ENCODE peak calls at places on chromosomes 12 and 14, in five cellular contexts. One of them, this sample, is unnamed.

GRCh38 chr12:124565071-124565491 is 2.3 kb downstream of the NCOR2 start:
- DNase-seq in GM03348: peak
- DNase-seq in coronary artery: no peak
- DNase-seq in colonic mucosa: no peak
- DNase-seq in neural crest cell: no peak
- DNase-seq in this sample: no peak

GRCh38 chr14:24721772-24722171 is 87.8 kb upstream of the GZMB start:
- DNase-seq in GM03348: no peak
- DNase-seq in coronary artery: no peak
- DNase-seq in colonic mucosa: no peak
- DNase-seq in neural crest cell: no peak
- DNase-seq in this sample: peak

GRCh38 chr12:38175538-38175937 is 141.0 kb upstream of the ALG10B start:
- DNase-seq in GM03348: no peak
- DNase-seq in coronary artery: no peak
- DNase-seq in colonic mucosa: no peak
- DNase-seq in neural crest cell: no peak
- DNase-seq in this sample: no peak

GRCh38 chr14:65229431-65230286 is 127.3 kb upstream of the MAX start:
- DNase-seq in GM03348: peak
- DNase-seq in coronary artery: no peak
- DNase-seq in colonic mucosa: peak
- DNase-seq in neural crest cell: peak
- DNase-seq in this sample: no peak

GRCh38 chr14:21723431-21724045 is 49.9 kb upstream of the OR4E1 start:
- DNase-seq in GM03348: no peak
- DNase-seq in coronary artery: no peak
- DNase-seq in colonic mucosa: peak
- DNase-seq in neural crest cell: peak
- DNase-seq in this sample: no peak

GRCh38 chr14:71094722-71095121 is 187.5 kb downstream of the PCNX1 start:
- DNase-seq in GM03348: no peak
- DNase-seq in coronary artery: no peak
- DNase-seq in colonic mucosa: no peak
- DNase-seq in neural crest cell: no peak
- DNase-seq in this sample: no peak

GRCh38 chr14:103057028-103057371 is 349 bp downstream of the CDC42BPB start:
- DNase-seq in GM03348: no peak
- DNase-seq in coronary artery: no peak
- DNase-seq in colonic mucosa: no peak
- DNase-seq in neural crest cell: peak
- DNase-seq in this sample: no peak

GRCh38 chr12:28780096-28780495 is 369.0 kb upstream of the FAR2 start:
- DNase-seq in GM03348: no peak
- DNase-seq in coronary artery: no peak
- DNase-seq in colonic mucosa: no peak
- DNase-seq in neural crest cell: no peak
- DNase-seq in this sample: peak

GRCh38 chr12:11958216-11959091 is 112.3 kb upstream of the BCL2L14 start:
- DNase-seq in GM03348: peak
- DNase-seq in coronary artery: no peak
- DNase-seq in colonic mucosa: no peak
- DNase-seq in neural crest cell: no peak
- DNase-seq in this sample: peak

GRCh38 chr12:15962760-15963159 is 51.6 kb downstream of the DERA start:
- DNase-seq in GM03348: no peak
- DNase-seq in coronary artery: no peak
- DNase-seq in colonic mucosa: no peak
- DNase-seq in neural crest cell: no peak
- DNase-seq in this sample: no peak

GRCh38 chr12:6070472-6071257 is 53.8 kb downstream of the VWF start:
- DNase-seq in GM03348: no peak
- DNase-seq in coronary artery: no peak
- DNase-seq in colonic mucosa: no peak
- DNase-seq in neural crest cell: no peak
- DNase-seq in this sample: no peak

GRCh38 chr12:1666685-1667162 is 24.1 kb upstream of the ADIPOR2 start:
- DNase-seq in GM03348: no peak
- DNase-seq in coronary artery: peak
- DNase-seq in colonic mucosa: peak
- DNase-seq in neural crest cell: no peak
- DNase-seq in this sample: no peak

GRCh38 chr14:65211341-65211987 is 109.1 kb upstream of the MAX start:
- DNase-seq in GM03348: peak
- DNase-seq in coronary artery: no peak
- DNase-seq in colonic mucosa: no peak
- DNase-seq in neural crest cell: no peak
- DNase-seq in this sample: peak

GRCh38 chr12:20144341-20144740 is 224.0 kb upstream of the PDE3A start:
- DNase-seq in GM03348: no peak
- DNase-seq in coronary artery: no peak
- DNase-seq in colonic mucosa: no peak
- DNase-seq in neural crest cell: no peak
- DNase-seq in this sample: no peak

GRCh38 chr12:122681814-122682213 is 21.3 kb downstream of the HCAR2 start:
- DNase-seq in GM03348: peak
- DNase-seq in coronary artery: no peak
- DNase-seq in colonic mucosa: no peak
- DNase-seq in neural crest cell: no peak
- DNase-seq in this sample: peak

GRCh38 chr12:11702959-11703358 is 53.5 kb downstream of the ETV6 start:
- DNase-seq in GM03348: no peak
- DNase-seq in coronary artery: no peak
- DNase-seq in colonic mucosa: no peak
- DNase-seq in neural crest cell: no peak
- DNase-seq in this sample: no peak

GRCh38 chr14:67875175-67876006 is 55.8 kb downstream of the RAD51B start:
- DNase-seq in GM03348: no peak
- DNase-seq in coronary artery: no peak
- DNase-seq in colonic mucosa: no peak
- DNase-seq in neural crest cell: no peak
- DNase-seq in this sample: no peak

GRCh38 chr12:76698316-76698715 is 65.6 kb upstream of the ZDHHC17 start:
- DNase-seq in GM03348: no peak
- DNase-seq in coronary artery: no peak
- DNase-seq in colonic mucosa: no peak
- DNase-seq in neural crest cell: no peak
- DNase-seq in this sample: peak